ENCODE peak calls at places on chromosomes 16 and 17, in ten cellular contexts. L, P, G, C, W, X, V, O, S and E are unnamed samples.

GRCh38 chr16:49491736-49492089 is 118.1 kb downstream of the C16orf78 start:
- DNase-seq in C (peak; percentile 35), V (no peak), L (no peak), X (no peak), W (no peak), O (no peak), S (no peak), P (no peak), G (no peak), E (peak; percentile 69)

GRCh38 chr17:73189417-73190099 is 3.3 kb upstream of the COG1 start:
- DNase-seq in W (peak; percentile 86), S (peak; percentile 67), X (no peak), L (peak; percentile 46), O (no peak), P (no peak), V (no peak), C (peak; percentile 47), G (no peak), E (peak; percentile 76)

GRCh38 chr17:82365586-82366295 is 5.8 kb upstream of the UTS2R start:
- DNase-seq in V (no peak), W (no peak), C (no peak), X (no peak), S (no peak), P (no peak), O (no peak), G (no peak), L (no peak), E (no peak)

GRCh38 chr16:73048292-73049050 is 543 bp upstream of the ZFHX3 start:
- DNase-seq in O (no peak), V (no peak), X (no peak), P (no peak), C (no peak), S (peak; percentile 29), L (peak; percentile 43), G (no peak), W (no peak), E (peak; percentile 47)

GRCh38 chr17:81966343-81967243 is 5.6 kb upstream of the NOTUM start:
- DNase-seq in C (no peak), P (no peak), V (no peak), O (no peak), L (no peak), W (no peak), X (no peak), G (no peak), S (peak; percentile 66), E (peak; percentile 88)

GRCh38 chr17:81716674-81716996 is 4.6 kb downstream of the SLC25A10 start:
- DNase-seq in V (no peak), S (no peak), P (no peak), L (no peak), X (no peak), W (no peak), C (no peak), O (no peak), G (no peak), E (no peak)

GRCh38 chr17:31699281-31699680 is 159.8 kb downstream of the COPRS start:
- DNase-seq in G (no peak), W (no peak), V (no peak), S (no peak), P (no peak), O (no peak), X (no peak), C (no peak), L (no peak), E (no peak)

GRCh38 chr16:19555938-19556778 is 655 bp downstream of the VPS35L start:
- DNase-seq in P (no peak), C (no peak), W (no peak), L (peak; percentile 30), O (no peak), V (no peak), S (peak; percentile 27), X (peak; percentile 11), G (no peak), E (peak; percentile 14)

GRCh38 chr16:788399-789126 is at the start of gene CHTF18:
- DNase-seq in S (peak; percentile 95), P (peak; percentile 90), L (peak; percentile 83), W (peak; percentile 94), C (peak; percentile 87), O (peak; percentile 88), X (peak; percentile 92), G (peak; percentile 77), V (peak; percentile 88), E (peak; percentile 94)

GRCh38 chr16:31073073-31073822 is 792 bp downstream of the ZNF668 start:
- DNase-seq in P (peak; percentile 84), G (peak; percentile 62), S (peak; percentile 92), O (peak; percentile 82), V (peak; percentile 71), W (peak; percentile 87), L (peak; percentile 88), C (peak; percentile 88), X (peak; percentile 72), E (peak; percentile 96)

GRCh38 chr16:30184430-30185140 is 1.2 kb downstream of the CORO1A start:
- DNase-seq in P (peak; percentile 25), G (no peak), L (no peak), X (no peak), S (no peak), C (no peak), O (peak; percentile 63), W (no peak), V (peak; percentile 51), E (peak; percentile 20)

GRCh38 chr16:88014201-88014781 is 63.1 kb downstream of the BANP start:
- DNase-seq in O (no peak), C (no peak), P (no peak), G (no peak), L (peak; percentile 3), X (no peak), S (peak; percentile 24), V (no peak), W (peak; percentile 36), E (no peak)

GRCh38 chr17:9900744-9901143 is 4.3 kb downstream of the RCVRN start:
- DNase-seq in O (no peak), W (peak; percentile 56), X (no peak), L (peak; percentile 58), V (no peak), C (no peak), G (no peak), S (peak; percentile 55), P (no peak), E (no peak)

GRCh38 chr17:41864498-41864836 is 756 bp downstream of the KLHL11 start:
- DNase-seq in X (no peak), V (no peak), G (no peak), L (no peak), W (peak; percentile 35), O (no peak), C (no peak), P (no peak), S (no peak), E (no peak)